ENCODE peak calls at places on chromosomes 11 and 22, in five cellular contexts. N, X, Z, T and E are unnamed samples.

GRCh38 chr22:32796865-32797573 is 4.5 kb upstream of the TIMP3 start:
- DNase-seq in Z (peak; percentile 57), N (peak; percentile 36), X (peak; percentile 34), T (peak; percentile 79), E (peak; percentile 38)

GRCh38 chr11:121282376-121282775 is 10.2 kb upstream of the SC5D start:
- DNase-seq in X (no peak), Z (no peak), N (no peak), T (no peak), E (no peak)

GRCh38 chr11:69403556-69404215 is 77.8 kb upstream of the LINC01488 start:
- DNase-seq in Z (no peak), X (no peak), T (no peak), N (no peak), E (no peak)

GRCh38 chr11:38136887-38137286 is 1538.9 kb upstream of the RAG2 start:
- DNase-seq in T (no peak), N (no peak), Z (no peak), X (no peak), E (no peak)

GRCh38 chr11:73143126-73143838 is 1.2 kb upstream of the FCHSD2 start:
- DNase-seq in X (peak; percentile 32), N (no peak), Z (no peak), T (no peak), E (no peak)

GRCh38 chr22:35021166-35021565 is 44.8 kb upstream of the ISX start:
- DNase-seq in Z (no peak), T (no peak), X (no peak), N (peak; percentile 5), E (no peak)

GRCh38 chr11:74522776-74523175 is 29.3 kb upstream of the LIPT2 start:
- DNase-seq in N (no peak), T (no peak), Z (no peak), X (no peak), E (no peak)

GRCh38 chr11:68298659-68299516 is 13.5 kb upstream of the LRP5 start:
- DNase-seq in Z (no peak), T (no peak), X (no peak), N (no peak), E (no peak)

GRCh38 chr22:18067121-18067520 is 10.7 kb upstream of the PEX26 start:
- DNase-seq in X (no peak), Z (no peak), N (no peak), T (no peak), E (no peak)

GRCh38 chr22:37674951-37675929 is at the start of gene LGALS1:
- DNase-seq in T (peak; percentile 89), X (peak; percentile 64), Z (peak; percentile 89), N (peak; percentile 50), E (peak; percentile 33)

GRCh38 chr11:78039919-78040671 is 17.0 kb upstream of the KCTD14 start:
- DNase-seq in X (peak; percentile 62), N (peak; percentile 83), T (no peak), Z (peak; percentile 31), E (peak; percentile 11)

GRCh38 chr11:82826526-82826925 is 73.7 kb downstream of the PRCP start:
- DNase-seq in N (no peak), T (no peak), X (no peak), Z (no peak), E (no peak)

GRCh38 chr11:77407613-77408012 is 66.3 kb downstream of the PAK1 start:
- DNase-seq in T (no peak), N (peak; percentile 79), X (peak; percentile 74), Z (no peak), E (no peak)

GRCh38 chr11:72782081-72782920 is 11.5 kb downstream of the STARD10 start:
- DNase-seq in X (peak; percentile 54), Z (no peak), T (no peak), N (peak; percentile 52), E (no peak)

GRCh38 chr11:111449696-111450479 is 62.3 kb downstream of the BTG4 start:
- DNase-seq in X (no peak), N (no peak), T (no peak), Z (no peak), E (no peak)

GRCh38 chr22:45781941-45782340 is 110.3 kb downstream of the ATXN10 start:
- DNase-seq in Z (no peak), T (no peak), X (no peak), N (no peak), E (no peak)

GRCh38 chr11:130071211-130071712 is 1.6 kb downstream of the APLP2 start:
- DNase-seq in T (no peak), Z (no peak), N (peak; percentile 35), X (no peak), E (no peak)

GRCh38 chr11:61069427-61069826 is 32.9 kb upstream of the CD5 start:
- DNase-seq in X (no peak), Z (no peak), N (no peak), T (no peak), E (no peak)

GRCh38 chr22:46442217-46442853 is 95.1 kb downstream of the CELSR1 start:
- DNase-seq in T (no peak), X (no peak), N (no peak), Z (no peak), E (no peak)

GRCh38 chr11:1075341-1075911 is 752 bp downstream of the MUC2 start:
- DNase-seq in X (no peak), Z (no peak), T (peak; percentile 32), N (no peak), E (no peak)

GRCh38 chr11:75768909-75769771 is 562 bp downstream of the DGAT2 start:
- DNase-seq in X (no peak), T (no peak), Z (no peak), N (peak; percentile 11), E (no peak)

GRCh38 chr22:41417622-41418390 is 28.8 kb downstream of the TOB2 start:
- DNase-seq in X (peak; percentile 99), N (no peak), Z (no peak), T (peak; percentile 98), E (no peak)

GRCh38 chr11:26842458-26842841 is 120.6 kb upstream of the SLC5A12 start:
- DNase-seq in X (no peak), Z (no peak), T (no peak), N (no peak), E (no peak)

GRCh38 chr22:49719046-49719445 is 108.6 kb downstream of the BRD1 start:
- DNase-seq in X (no peak), Z (no peak), N (no peak), T (no peak), E (no peak)

GRCh38 chr11:124199702-124200101 is 16.6 kb downstream of the OR10D3 start:
- DNase-seq in X (no peak), N (no peak), T (no peak), Z (no peak), E (no peak)

GRCh38 chr22:42039271-42039670 is 31.3 kb downstream of the NAGA start:
- DNase-seq in N (no peak), T (no peak), Z (no peak), X (no peak), E (no peak)

GRCh38 chr11:65454311-65454695 is 31.7 kb downstream of the NEAT1 start:
- DNase-seq in T (no peak), Z (no peak), X (no peak), N (no peak), E (no peak)

GRCh38 chr22:30717331-30717921 is 22.8 kb downstream of the OSBP2 start:
- DNase-seq in X (no peak), T (no peak), Z (no peak), N (no peak), E (no peak)

GRCh38 chr22:35539487-35539886 is 1.1 kb upstream of the RASD2 start:
- DNase-seq in X (no peak), Z (no peak), T (no peak), N (no peak), E (no peak)

GRCh38 chr22:50146440-50147228 is 23.9 kb upstream of the PANX2 start:
- DNase-seq in N (no peak), X (peak; percentile 48), T (peak; percentile 79), Z (peak; percentile 18), E (no peak)

GRCh38 chr11:79794057-79794456 is 353.2 kb upstream of the TENM4 start:
- DNase-seq in Z (no peak), T (no peak), X (no peak), N (no peak), E (no peak)